ENCODE peak calls at places on chromosomes 6 and 20, in six cellular contexts. Y, B, L, X, V and G are unnamed samples.

GRCh38 chr6:56890683-56891429 is 64.1 kb upstream of the BEND6 start:
- DNase-seq in X (no peak), Y (peak; percentile 97), L (peak; percentile 84), V (peak; percentile 44), B (no peak), G (peak; percentile 87)

GRCh38 chr6:157241411-157241979 is 81.8 kb downstream of the TMEM242 start:
- DNase-seq in V (no peak), B (no peak), X (peak; percentile 48), Y (no peak), L (no peak), G (no peak)

GRCh38 chr6:119187596-119187995 is 109.1 kb upstream of the FAM184A start:
- DNase-seq in L (no peak), Y (no peak), X (no peak), V (no peak), B (no peak), G (no peak)

GRCh38 chr20:23356203-23356602 is 5.6 kb downstream of the NXT1 start:
- DNase-seq in Y (no peak), X (no peak), L (no peak), B (no peak), V (no peak), G (no peak)

GRCh38 chr20:9409981-9410380 is 104.4 kb upstream of the LAMP5 start:
- DNase-seq in B (no peak), Y (peak; percentile 94), X (no peak), L (peak; percentile 79), V (no peak), G (peak; percentile 82)

GRCh38 chr6:72525821-72526550 is 95.9 kb upstream of the KCNQ5 start:
- DNase-seq in L (peak; percentile 4), V (no peak), X (no peak), Y (peak; percentile 69), B (no peak), G (no peak)

GRCh38 chr6:85551264-85551663 is 42.4 kb downstream of the SNX14 start:
- DNase-seq in L (no peak), Y (no peak), X (no peak), V (no peak), B (no peak), G (no peak)

GRCh38 chr6:3457710-3458605 is 1.1 kb upstream of the SLC22A23 start:
- DNase-seq in L (no peak), B (no peak), X (no peak), V (peak; percentile 47), Y (no peak), G (no peak)

GRCh38 chr6:72776456-72776855 is 154.6 kb downstream of the KCNQ5 start:
- DNase-seq in V (no peak), Y (no peak), X (no peak), B (no peak), L (no peak), G (no peak)

GRCh38 chr6:79421707-79422484 is 115.3 kb downstream of the LCA5 start:
- DNase-seq in L (peak; percentile 92), X (no peak), Y (peak; percentile 92), V (peak; percentile 77), B (no peak), G (peak; percentile 87)

GRCh38 chr6:35687658-35688604 is 784 bp downstream of the FKBP5 start:
- DNase-seq in B (no peak), X (peak; percentile 77), Y (peak; percentile 57), V (no peak), L (no peak), G (no peak)

GRCh38 chr6:86859513-86859912 is 77.8 kb upstream of the HTR1E start:
- DNase-seq in L (no peak), V (no peak), Y (no peak), X (no peak), B (no peak), G (no peak)

GRCh38 chr6:136793348-136793747 is 1.1 kb upstream of the MAP3K5 start:
- DNase-seq in Y (no peak), B (no peak), L (no peak), X (no peak), V (no peak), G (no peak)

GRCh38 chr20:57479196-57479595 is 45.7 kb downstream of the CTCFL start:
- DNase-seq in Y (no peak), L (no peak), X (no peak), V (no peak), B (no peak), G (no peak)

GRCh38 chr6:156691018-156691417 is 86.2 kb upstream of the ARID1B start:
- DNase-seq in V (no peak), B (no peak), X (no peak), L (no peak), Y (no peak), G (no peak)

GRCh38 chr6:91437295-91437694 is 850.4 kb upstream of the MAP3K7 start:
- DNase-seq in B (no peak), X (no peak), Y (no peak), V (no peak), L (no peak), G (no peak)

GRCh38 chr6:35213161-35213823 is 464 bp upstream of the SCUBE3 start:
- DNase-seq in L (no peak), V (no peak), Y (no peak), B (no peak), X (no peak), G (no peak)

GRCh38 chr6:113763883-113764282 is 93.3 kb upstream of the MARCKS start:
- DNase-seq in X (no peak), V (no peak), B (no peak), L (peak; percentile 59), Y (peak; percentile 78), G (peak; percentile 48)

GRCh38 chr6:82954937-82955577 is 110.6 kb downstream of the UBE3D start:
- DNase-seq in B (no peak), L (peak; percentile 76), X (no peak), V (no peak), Y (peak; percentile 91), G (peak; percentile 56)

GRCh38 chr6:144696610-144697376 is 411.7 kb downstream of the UTRN start:
- DNase-seq in B (no peak), X (no peak), L (peak; percentile 18), V (no peak), Y (peak; percentile 29), G (no peak)

GRCh38 chr6:37074053-37074827 is 68.8 kb downstream of the FGD2 start:
- DNase-seq in X (peak; percentile 57), Y (peak; percentile 44), B (no peak), V (no peak), L (no peak), G (peak; percentile 81)

GRCh38 chr6:51273228-51273961 is 454.7 kb downstream of the TFAP2B start:
- DNase-seq in X (no peak), B (no peak), Y (no peak), L (no peak), V (no peak), G (no peak)

GRCh38 chr20:31819083-31819784 is at the start of gene MYLK2:
- DNase-seq in L (no peak), Y (no peak), V (no peak), B (no peak), X (no peak), G (no peak)

GRCh38 chr6:32432050-32432450 is 7.6 kb upstream of the HLA-DRA start:
- DNase-seq in V (no peak), Y (peak; percentile 30), L (peak; percentile 5), X (no peak), B (no peak), G (peak; percentile 19)

GRCh38 chr6:11214911-11215310 is 17.6 kb downstream of the NEDD9 start:
- DNase-seq in B (no peak), L (no peak), V (peak; percentile 21), Y (no peak), X (no peak), G (no peak)

GRCh38 chr20:396619-397431 is 11.3 kb upstream of the RBCK1 start:
- DNase-seq in B (no peak), L (no peak), Y (no peak), X (no peak), V (no peak), G (no peak)

GRCh38 chr6:44775121-44775520 is 387.6 kb downstream of the CDC5L start:
- DNase-seq in L (no peak), V (no peak), Y (no peak), X (no peak), B (no peak), G (no peak)

GRCh38 chr6:37936150-37936549 is 116.6 kb downstream of the ZFAND3 start:
- DNase-seq in V (no peak), X (no peak), B (no peak), L (no peak), Y (peak; percentile 38), G (no peak)

GRCh38 chr20:57663681-57664451 is 43.6 kb upstream of the ZBP1 start:
- DNase-seq in L (no peak), V (no peak), X (no peak), B (no peak), Y (no peak), G (no peak)

GRCh38 chr20:46004813-46005505 is 3.7 kb upstream of the MMP9 start:
- DNase-seq in B (no peak), L (no peak), Y (no peak), V (no peak), X (peak; percentile 74), G (no peak)

GRCh38 chr6:93779086-93779858 is 359.9 kb upstream of the EPHA7 start:
- DNase-seq in X (no peak), V (no peak), Y (no peak), B (no peak), L (peak; percentile 36), G (no peak)

GRCh38 chr6:158381214-158381613 is 68.9 kb downstream of the TULP4 start:
- DNase-seq in Y (no peak), L (peak; percentile 25), X (no peak), B (no peak), V (no peak), G (no peak)

GRCh38 chr6:6365242-6365641 is 44.8 kb upstream of the F13A1 start:
- DNase-seq in L (no peak), V (no peak), X (no peak), B (no peak), Y (no peak), G (no peak)

GRCh38 chr20:36085686-36086267 is 68.8 kb upstream of the EPB41L1 start:
- DNase-seq in L (no peak), X (peak; percentile 50), Y (peak; percentile 60), B (no peak), V (no peak), G (peak; percentile 45)

GRCh38 chr6:163965426-163966348 is 551.2 kb downstream of the QKI start:
- DNase-seq in B (no peak), X (no peak), V (no peak), Y (no peak), L (no peak), G (no peak)